ENCODE peak calls at places on chromosomes 3 and 15, in five cellular contexts. Z is heart left ventricle, E is tibial nerve, C is HCT116, U is transverse colon. N is an unnamed sample.

GRCh38 chr3:57946970-57947381 is 61.2 kb upstream of the FLNB start:
- DNase-seq in Z (no peak), E (no peak), C (no peak), U (no peak), N (no peak)

GRCh38 chr3:105788548-105789036 is 80.2 kb downstream of the CBLB start:
- DNase-seq in Z (no peak), E (no peak), C (no peak), U (no peak), N (no peak)

GRCh38 chr15:33226559-33227181 is 32.2 kb upstream of the FMN1 start:
- DNase-seq in Z (peak; percentile 52), E (peak; percentile 25), C (peak; percentile 70), U (peak; percentile 33), N (no peak)

GRCh38 chr3:24519368-24520100 is 24.9 kb upstream of the THRB start:
- DNase-seq in Z (peak; percentile 14), E (no peak), C (no peak), U (no peak), N (no peak)

GRCh38 chr3:79354179-79354688 is 413.6 kb downstream of the ROBO1 start:
- DNase-seq in Z (no peak), E (no peak), C (no peak), U (no peak), N (no peak)

GRCh38 chr3:183764854-183765731 is 60.3 kb downstream of the MAP6D1 start:
- DNase-seq in Z (no peak), E (no peak), C (no peak), U (peak; percentile 9), N (no peak)

GRCh38 chr3:8769088-8769822 is at the start of gene OXTR:
- DNase-seq in Z (peak; percentile 60), E (peak; percentile 29), C (no peak), U (peak; percentile 54), N (peak; percentile 60)

GRCh38 chr15:72285927-72286516 is 13.7 kb upstream of the PARP6 start:
- DNase-seq in Z (peak; percentile 19), E (no peak), C (peak; percentile 22), U (peak; percentile 48), N (peak; percentile 60)

GRCh38 chr3:172562881-172563835 is 39.9 kb upstream of the TNFSF10 start:
- DNase-seq in Z (peak; percentile 52), E (peak; percentile 65), C (no peak), U (no peak), N (no peak)

GRCh38 chr15:77980094-77980493 is 97.4 kb downstream of the TBC1D2B start:
- DNase-seq in Z (no peak), E (no peak), C (no peak), U (no peak), N (peak; percentile 41)

GRCh38 chr15:69854521-69855171 is 243.1 kb downstream of the TLE3 start:
- DNase-seq in Z (no peak), E (no peak), C (no peak), U (no peak), N (no peak)

GRCh38 chr3:173221010-173221409 is 80.0 kb upstream of the SPATA16 start:
- DNase-seq in Z (no peak), E (no peak), C (peak; percentile 24), U (no peak), N (no peak)

GRCh38 chr3:133479401-133479800 is 79.5 kb downstream of the BFSP2 start:
- DNase-seq in Z (no peak), E (no peak), C (no peak), U (no peak), N (no peak)

GRCh38 chr3:65583203-65583602 is 455.5 kb downstream of the MAGI1 start:
- DNase-seq in Z (no peak), E (no peak), C (no peak), U (no peak), N (no peak)

GRCh38 chr3:159726231-159726964 is 262.2 kb upstream of the IL12A start:
- DNase-seq in Z (no peak), E (no peak), C (peak; percentile 55), U (no peak), N (no peak)

GRCh38 chr15:88324241-88325065 is 67.9 kb upstream of the NTRK3 start:
- DNase-seq in Z (no peak), E (no peak), C (no peak), U (no peak), N (no peak)

GRCh38 chr15:65292938-65293518 is 2.8 kb upstream of the RNU5A-1 start:
- DNase-seq in Z (no peak), E (no peak), C (no peak), U (no peak), N (no peak)

GRCh38 chr3:139975592-139976360 is 40.8 kb downstream of the CLSTN2 start:
- DNase-seq in Z (peak; percentile 23), E (no peak), C (no peak), U (no peak), N (no peak)

GRCh38 chr15:99122831-99123705 is 18.2 kb downstream of the SYNM start:
- DNase-seq in Z (no peak), E (no peak), C (no peak), U (no peak), N (no peak)

GRCh38 chr15:61633951-61634350 is 404.8 kb upstream of the RORA start:
- DNase-seq in Z (no peak), E (no peak), C (no peak), U (no peak), N (no peak)

GRCh38 chr15:69414702-69415161 is 583 bp downstream of the KIF23 start:
- DNase-seq in Z (peak; percentile 14), E (peak; percentile 15), C (peak; percentile 4), U (peak; percentile 20), N (peak; percentile 33)

GRCh38 chr3:33096103-33096868 is 660 bp downstream of the GLB1 start:
- DNase-seq in Z (peak; percentile 54), E (peak; percentile 24), C (no peak), U (peak; percentile 67), N (peak; percentile 63)

GRCh38 chr15:33370225-33371020 is 59.7 kb downstream of the RYR3 start:
- DNase-seq in Z (no peak), E (no peak), C (no peak), U (no peak), N (no peak)

GRCh38 chr3:13217736-13218540 is 144.7 kb upstream of the IQSEC1 start:
- DNase-seq in Z (no peak), E (no peak), C (peak; percentile 47), U (no peak), N (peak; percentile 13)

GRCh38 chr3:141663993-141664392 is 74.1 kb upstream of the RNF7 start:
- DNase-seq in Z (no peak), E (no peak), C (no peak), U (no peak), N (no peak)

GRCh38 chr3:93988283-93988682 is 8.3 kb downstream of the ARL13B start:
- DNase-seq in Z (no peak), E (no peak), C (no peak), U (no peak), N (no peak)

GRCh38 chr3:155741598-155741997 is 3.3 kb downstream of the PLCH1 start:
- DNase-seq in Z (no peak), E (no peak), C (no peak), U (no peak), N (no peak)

GRCh38 chr15:66751579-66751978 is 49.5 kb downstream of the SMAD6 start:
- DNase-seq in Z (peak; percentile 60), E (no peak), C (peak; percentile 72), U (no peak), N (peak; percentile 38)

GRCh38 chr3:128500556-128500955 is 7.6 kb upstream of the GATA2 start:
- DNase-seq in Z (no peak), E (no peak), C (no peak), U (no peak), N (peak; percentile 3)
- H3K27me3 ChIP-seq in Z (peaks cover 10% of the 10 kb centered on the region), E (peaks cover 10% of the 10 kb centered on the region), C (no peaks in the 10 kb centered on the region), U (peaks cover 89% of the 10 kb centered on the region), N (peaks cover 18% of the 10 kb centered on the region)

DNA sequence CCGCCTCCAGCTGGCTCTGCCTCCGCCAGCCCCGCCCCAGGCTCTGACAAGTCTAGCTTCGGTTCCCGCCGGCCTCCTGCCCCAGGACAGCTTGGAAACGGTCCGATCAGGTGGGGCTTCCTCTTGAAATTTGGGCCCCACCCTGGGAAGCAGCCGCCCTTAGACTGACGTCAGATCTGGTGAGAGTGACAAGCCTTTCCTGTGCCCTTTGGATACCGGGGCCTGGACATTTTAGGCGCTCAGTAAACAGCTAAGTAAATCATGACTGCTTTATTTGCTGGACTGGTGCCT is 378 bp upstream of the HYAL3 start:
- DNase-seq in Z (no peak), E (no peak), C (no peak), U (no peak), N (no peak)
- TF ChIP-seq POLR2A in Z (no peak), E (no peak), C (no peak), U (no peak), N (no peak)

GRCh38 chr15:49877871-49878511 is 241.0 kb downstream of the ATP8B4 start:
- DNase-seq in Z (no peak), E (peak; percentile 69), C (no peak), U (no peak), N (no peak)

GRCh38 chr15:49881433-49881832 is 237.6 kb downstream of the ATP8B4 start:
- DNase-seq in Z (no peak), E (no peak), C (no peak), U (no peak), N (no peak)

GRCh38 chr15:49877117-49877860 is 241.7 kb downstream of the ATP8B4 start:
- DNase-seq in Z (no peak), E (no peak), C (no peak), U (no peak), N (no peak)

GRCh38 chr15:49883121-49883520 is 235.9 kb downstream of the ATP8B4 start:
- DNase-seq in Z (no peak), E (no peak), C (no peak), U (no peak), N (no peak)

GRCh38 chr15:49881866-49882265 is 237.2 kb downstream of the ATP8B4 start:
- DNase-seq in Z (no peak), E (no peak), C (no peak), U (no peak), N (no peak)
- H3K36me3 ChIP-seq in Z (no peaks in the 10 kb centered on the region), E (no peaks in the 10 kb centered on the region), C (no peaks in the 10 kb centered on the region), U (no peaks in the 10 kb centered on the region), N (no peaks in the 10 kb centered on the region)

GRCh38 chr15:37104413-37105392 is 4.4 kb upstream of the MEIS2 start:
- DNase-seq in Z (no peak), E (no peak), C (no peak), U (no peak), N (no peak)

GRCh38 chr15:37105795-37106333 is 5.5 kb upstream of the MEIS2 start:
- DNase-seq in Z (no peak), E (no peak), C (no peak), U (no peak), N (no peak)

GRCh38 chr15:37101634-37102314 is 1.4 kb upstream of the MEIS2 start:
- DNase-seq in Z (peak; percentile 83), E (peak; percentile 61), C (peak; percentile 21), U (peak; percentile 57), N (peak; percentile 87)

GRCh38 chr15:37102315-37103021 is 2.1 kb upstream of the MEIS2 start:
- DNase-seq in Z (no peak), E (no peak), C (no peak), U (no peak), N (no peak)

DNA sequence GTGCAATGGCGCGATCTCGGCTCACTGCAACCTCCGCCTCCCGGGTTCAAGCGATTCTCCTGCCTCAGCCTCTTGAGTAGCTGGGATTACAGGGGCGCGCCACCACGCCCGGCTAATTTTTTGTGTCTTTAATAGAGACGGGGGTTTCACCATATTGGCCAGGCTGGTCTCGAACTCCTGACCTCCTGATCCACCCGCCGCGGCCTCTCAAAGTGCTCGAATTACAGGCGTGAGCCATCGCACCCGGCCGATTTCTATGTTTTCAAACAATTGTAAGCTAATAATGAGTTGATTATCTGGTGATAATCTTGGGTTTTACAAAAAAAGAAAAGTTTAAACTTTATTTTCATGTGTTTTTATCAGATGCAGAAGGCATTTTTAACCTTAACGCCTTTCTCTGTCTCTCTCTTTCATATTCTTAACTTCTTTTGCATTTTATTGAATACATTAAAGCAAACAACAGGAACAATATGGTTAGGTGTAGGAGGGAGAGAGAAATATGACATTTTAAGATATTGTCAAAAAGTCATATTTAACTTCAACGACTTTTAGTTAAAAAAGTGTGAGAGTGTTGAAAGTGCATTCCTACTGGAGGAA is 3.2 kb upstream of the MEIS2 start:
- DNase-seq in Z (no peak), E (no peak), C (no peak), U (no peak), N (no peak)
- H3K27me3 ChIP-seq in Z (peaks cover 4% of the 10 kb centered on the region), E (no peaks in the 10 kb centered on the region), C (no peaks in the 10 kb centered on the region), U (peaks cover 93% of the 10 kb centered on the region), N (peaks cover 9% of the 10 kb centered on the region)

N was measured in right lobe of liver.